ENCODE peak calls at places on chromosomes 12 and 14, in five cellular contexts. One of them, this sample, is unnamed.

GRCh38 chr12:63802012-63802608 is 22.4 kb downstream of the RXYLT1 start:
- DNase-seq in activated CD8-positive, alpha-beta memory T cell treated with anti-CD3 and anti-CD28 coated beads for 24 hours: no peak
- DNase-seq in amniotic epithelial cell: peak; percentile 32
- DNase-seq in endothelial cell: no peak
- DNase-seq in effector memory CD8-positive, alpha-beta T cell: no peak
- DNase-seq in this sample: peak; percentile 34

GRCh38 chr14:66105819-66106218 is 380.4 kb upstream of the CCDC196 start:
- DNase-seq in amniotic epithelial cell: peak; percentile 21
- DNase-seq in activated CD8-positive, alpha-beta memory T cell treated with anti-CD3 and anti-CD28 coated beads for 24 hours: no peak
- DNase-seq in endothelial cell: no peak
- DNase-seq in effector memory CD8-positive, alpha-beta T cell: no peak
- DNase-seq in this sample: no peak

GRCh38 chr12:5868585-5869295 is 76.3 kb downstream of the ANO2 start:
- DNase-seq in effector memory CD8-positive, alpha-beta T cell: no peak
- DNase-seq in amniotic epithelial cell: no peak
- DNase-seq in endothelial cell: no peak
- DNase-seq in activated CD8-positive, alpha-beta memory T cell treated with anti-CD3 and anti-CD28 coated beads for 24 hours: no peak
- DNase-seq in this sample: no peak

GRCh38 chr14:24398943-24399801 is at the start of gene NYNRIN:
- DNase-seq in activated CD8-positive, alpha-beta memory T cell treated with anti-CD3 and anti-CD28 coated beads for 24 hours: peak; percentile 65
- DNase-seq in effector memory CD8-positive, alpha-beta T cell: peak; percentile 23
- DNase-seq in amniotic epithelial cell: peak; percentile 13
- DNase-seq in endothelial cell: peak; percentile 66
- DNase-seq in this sample: no peak

GRCh38 chr14:66920196-66920595 is 269.0 kb upstream of the GARIN2 start:
- DNase-seq in effector memory CD8-positive, alpha-beta T cell: no peak
- DNase-seq in endothelial cell: no peak
- DNase-seq in activated CD8-positive, alpha-beta memory T cell treated with anti-CD3 and anti-CD28 coated beads for 24 hours: no peak
- DNase-seq in amniotic epithelial cell: peak; percentile 21
- DNase-seq in this sample: no peak

GRCh38 chr12:75705749-75706719 is 194.6 kb upstream of the KRR1 start:
- DNase-seq in effector memory CD8-positive, alpha-beta T cell: no peak
- DNase-seq in endothelial cell: peak; percentile 14
- DNase-seq in amniotic epithelial cell: peak; percentile 96
- DNase-seq in activated CD8-positive, alpha-beta memory T cell treated with anti-CD3 and anti-CD28 coated beads for 24 hours: no peak
- DNase-seq in this sample: peak; percentile 97

GRCh38 chr12:110563702-110564470 is 19.2 kb downstream of the PPTC7 start:
- DNase-seq in amniotic epithelial cell: peak; percentile 78
- DNase-seq in endothelial cell: no peak
- DNase-seq in activated CD8-positive, alpha-beta memory T cell treated with anti-CD3 and anti-CD28 coated beads for 24 hours: no peak
- DNase-seq in effector memory CD8-positive, alpha-beta T cell: no peak
- DNase-seq in this sample: no peak

GRCh38 chr12:128408669-128409068 is 141.7 kb downstream of the TMEM132C start:
- DNase-seq in activated CD8-positive, alpha-beta memory T cell treated with anti-CD3 and anti-CD28 coated beads for 24 hours: no peak
- DNase-seq in effector memory CD8-positive, alpha-beta T cell: no peak
- DNase-seq in endothelial cell: no peak
- DNase-seq in amniotic epithelial cell: no peak
- DNase-seq in this sample: no peak

GRCh38 chr12:55720894-55721444 is 776 bp downstream of the RDH5 start:
- DNase-seq in endothelial cell: peak; percentile 38
- DNase-seq in effector memory CD8-positive, alpha-beta T cell: no peak
- DNase-seq in activated CD8-positive, alpha-beta memory T cell treated with anti-CD3 and anti-CD28 coated beads for 24 hours: no peak
- DNase-seq in amniotic epithelial cell: peak; percentile 83
- DNase-seq in this sample: peak; percentile 81

GRCh38 chr14:90839889-90840266 is 23.6 kb upstream of the TTC7B start:
- DNase-seq in endothelial cell: no peak
- DNase-seq in activated CD8-positive, alpha-beta memory T cell treated with anti-CD3 and anti-CD28 coated beads for 24 hours: peak; percentile 24
- DNase-seq in effector memory CD8-positive, alpha-beta T cell: no peak
- DNase-seq in amniotic epithelial cell: no peak
- DNase-seq in this sample: no peak

GRCh38 chr14:55974046-55974582 is 144.1 kb upstream of the PELI2 start:
- DNase-seq in activated CD8-positive, alpha-beta memory T cell treated with anti-CD3 and anti-CD28 coated beads for 24 hours: no peak
- DNase-seq in amniotic epithelial cell: no peak
- DNase-seq in endothelial cell: no peak
- DNase-seq in effector memory CD8-positive, alpha-beta T cell: no peak
- DNase-seq in this sample: no peak

GRCh38 chr14:79011091-79011919 is 841.1 kb downstream of the NRXN3 start:
- DNase-seq in effector memory CD8-positive, alpha-beta T cell: no peak
- DNase-seq in endothelial cell: peak; percentile 28
- DNase-seq in activated CD8-positive, alpha-beta memory T cell treated with anti-CD3 and anti-CD28 coated beads for 24 hours: no peak
- DNase-seq in amniotic epithelial cell: peak; percentile 37
- DNase-seq in this sample: peak; percentile 63

GRCh38 chr12:50572760-50573159 is 68.0 kb downstream of the DIP2B start:
- DNase-seq in effector memory CD8-positive, alpha-beta T cell: no peak
- DNase-seq in endothelial cell: no peak
- DNase-seq in activated CD8-positive, alpha-beta memory T cell treated with anti-CD3 and anti-CD28 coated beads for 24 hours: no peak
- DNase-seq in amniotic epithelial cell: peak; percentile 20
- DNase-seq in this sample: no peak

GRCh38 chr12:130127909-130128763 is 34.1 kb upstream of the FZD10 start:
- DNase-seq in endothelial cell: no peak
- DNase-seq in effector memory CD8-positive, alpha-beta T cell: no peak
- DNase-seq in amniotic epithelial cell: no peak
- DNase-seq in activated CD8-positive, alpha-beta memory T cell treated with anti-CD3 and anti-CD28 coated beads for 24 hours: no peak
- DNase-seq in this sample: no peak

GRCh38 chr14:32809255-32809654 is 129.4 kb upstream of the NPAS3 start:
- DNase-seq in amniotic epithelial cell: no peak
- DNase-seq in activated CD8-positive, alpha-beta memory T cell treated with anti-CD3 and anti-CD28 coated beads for 24 hours: no peak
- DNase-seq in endothelial cell: no peak
- DNase-seq in effector memory CD8-positive, alpha-beta T cell: no peak
- DNase-seq in this sample: peak; percentile 48

GRCh38 chr14:101358726-101359125 is 202.6 kb upstream of the DIO3 start:
- DNase-seq in effector memory CD8-positive, alpha-beta T cell: no peak
- DNase-seq in activated CD8-positive, alpha-beta memory T cell treated with anti-CD3 and anti-CD28 coated beads for 24 hours: no peak
- DNase-seq in endothelial cell: no peak
- DNase-seq in amniotic epithelial cell: no peak
- DNase-seq in this sample: no peak

This sample was measured in SJCRH30.